ENCODE peak calls at places on chromosomes 4 and X, in eight cellular contexts. One of them, this sample, is unnamed.

GRCh38 chr4:64756016-64756415 is 346.8 kb upstream of the TECRL start:
- DNase-seq in mesothelial cell of epicardium: no peak
- DNase-seq in IMR-90: no peak
- DNase-seq in heart left ventricle: no peak
- DNase-seq in cardiac muscle cell: no peak
- DNase-seq in kidney: no peak
- DNase-seq in GM23338: no peak
- DNase-seq in cardiac fibroblast: no peak
- DNase-seq in this sample: no peak

GRCh38 chr4:98908703-98909262 is 20.1 kb downstream of the EIF4E start:
- DNase-seq in kidney: no peak
- DNase-seq in GM23338: no peak
- DNase-seq in cardiac fibroblast: no peak
- DNase-seq in heart left ventricle: no peak
- DNase-seq in mesothelial cell of epicardium: no peak
- DNase-seq in IMR-90: no peak
- DNase-seq in cardiac muscle cell: no peak
- DNase-seq in this sample: no peak

GRCh38 chr4:143700420-143701352 is at the start of gene FREM3:
- DNase-seq in GM23338: peak; percentile 72
- DNase-seq in kidney: peak; percentile 64
- DNase-seq in cardiac fibroblast: no peak
- DNase-seq in cardiac muscle cell: peak; percentile 26
- DNase-seq in mesothelial cell of epicardium: peak; percentile 20
- DNase-seq in heart left ventricle: no peak
- DNase-seq in IMR-90: no peak
- DNase-seq in this sample: peak; percentile 9

GRCh38 chr4:7698586-7698985 is 241.1 kb downstream of the AFAP1 start:
- DNase-seq in IMR-90: peak; percentile 11
- DNase-seq in mesothelial cell of epicardium: no peak
- DNase-seq in heart left ventricle: no peak
- DNase-seq in GM23338: peak; percentile 33
- DNase-seq in cardiac fibroblast: peak; percentile 8
- DNase-seq in cardiac muscle cell: no peak
- DNase-seq in kidney: no peak
- DNase-seq in this sample: no peak

GRCh38 chr4:189200346-189200745 is 740.3 kb upstream of the FRG1 start:
- DNase-seq in IMR-90: no peak
- DNase-seq in cardiac muscle cell: no peak
- DNase-seq in kidney: no peak
- DNase-seq in mesothelial cell of epicardium: no peak
- DNase-seq in heart left ventricle: no peak
- DNase-seq in GM23338: no peak
- DNase-seq in cardiac fibroblast: no peak
- DNase-seq in this sample: no peak

GRCh38 chr4:9832640-9833039 is 51.2 kb downstream of the DRD5 start:
- DNase-seq in cardiac fibroblast: no peak
- DNase-seq in heart left ventricle: no peak
- DNase-seq in IMR-90: no peak
- DNase-seq in kidney: no peak
- DNase-seq in GM23338: no peak
- DNase-seq in cardiac muscle cell: peak; percentile 37
- DNase-seq in mesothelial cell of epicardium: no peak
- DNase-seq in this sample: no peak

GRCh38 chr4:24771241-24771640 is 24.1 kb upstream of the SOD3 start:
- DNase-seq in GM23338: no peak
- DNase-seq in mesothelial cell of epicardium: no peak
- DNase-seq in IMR-90: no peak
- DNase-seq in cardiac muscle cell: no peak
- DNase-seq in cardiac fibroblast: no peak
- DNase-seq in heart left ventricle: no peak
- DNase-seq in kidney: no peak
- DNase-seq in this sample: no peak

GRCh38 chrX:23515028-23515427 is 152.3 kb upstream of the PRDX4 start:
- DNase-seq in kidney: no peak
- DNase-seq in mesothelial cell of epicardium: no peak
- DNase-seq in cardiac muscle cell: no peak
- DNase-seq in IMR-90: no peak
- DNase-seq in GM23338: no peak
- DNase-seq in cardiac fibroblast: no peak
- DNase-seq in heart left ventricle: no peak
- DNase-seq in this sample: no peak

GRCh38 chrX:106899841-106900240 is 3.3 kb downstream of the RIPPLY1 start:
- DNase-seq in cardiac fibroblast: no peak
- DNase-seq in GM23338: no peak
- DNase-seq in kidney: no peak
- DNase-seq in heart left ventricle: no peak
- DNase-seq in cardiac muscle cell: no peak
- DNase-seq in mesothelial cell of epicardium: no peak
- DNase-seq in IMR-90: no peak
- DNase-seq in this sample: no peak

GRCh38 chrX:106897259-106897658 is 5.9 kb downstream of the RIPPLY1 start:
- DNase-seq in mesothelial cell of epicardium: no peak
- DNase-seq in kidney: no peak
- DNase-seq in cardiac fibroblast: peak; percentile 40
- DNase-seq in GM23338: no peak
- DNase-seq in IMR-90: peak; percentile 63
- DNase-seq in cardiac muscle cell: no peak
- DNase-seq in heart left ventricle: no peak
- DNase-seq in this sample: no peak

GRCh38 chrX:106899276-106899675 is 3.9 kb downstream of the RIPPLY1 start:
- DNase-seq in mesothelial cell of epicardium: no peak
- DNase-seq in cardiac muscle cell: no peak
- DNase-seq in GM23338: no peak
- DNase-seq in IMR-90: no peak
- DNase-seq in cardiac fibroblast: no peak
- DNase-seq in kidney: no peak
- DNase-seq in heart left ventricle: no peak
- DNase-seq in this sample: no peak

GRCh38 chrX:106901341-106901740 is 1.8 kb downstream of the RIPPLY1 start:
- DNase-seq in cardiac muscle cell: no peak
- DNase-seq in IMR-90: no peak
- DNase-seq in kidney: no peak
- DNase-seq in heart left ventricle: no peak
- DNase-seq in GM23338: no peak
- DNase-seq in mesothelial cell of epicardium: no peak
- DNase-seq in cardiac fibroblast: no peak
- DNase-seq in this sample: no peak

GRCh38 chrX:106898462-106898861 is 4.7 kb downstream of the RIPPLY1 start:
- DNase-seq in kidney: no peak
- DNase-seq in mesothelial cell of epicardium: no peak
- DNase-seq in cardiac muscle cell: peak; percentile 82
- DNase-seq in cardiac fibroblast: peak; percentile 74
- DNase-seq in IMR-90: peak; percentile 53
- DNase-seq in GM23338: peak; percentile 67
- DNase-seq in heart left ventricle: no peak
- DNase-seq in this sample: no peak
- TF ChIP-seq CTCF in kidney: peak; percentile 27
- TF ChIP-seq CTCF in mesothelial cell of epicardium: no peak
- TF ChIP-seq CTCF in cardiac muscle cell: peak; percentile 40
- TF ChIP-seq CTCF in cardiac fibroblast: peak; percentile 32
- TF ChIP-seq CTCF in IMR-90: peak; percentile 55
- TF ChIP-seq CTCF in GM23338: peak; percentile 70
- TF ChIP-seq CTCF in heart left ventricle: peak; percentile 41
- TF ChIP-seq CTCF in this sample: peak; percentile 53

GRCh38 chrX:675279-675886 is 44.8 kb downstream of the SHOX start:
- DNase-seq in mesothelial cell of epicardium: no peak
- DNase-seq in GM23338: peak; percentile 31
- DNase-seq in cardiac muscle cell: no peak
- DNase-seq in heart left ventricle: no peak
- DNase-seq in kidney: no peak
- DNase-seq in IMR-90: no peak
- DNase-seq in cardiac fibroblast: no peak
- DNase-seq in this sample: no peak
- TF ChIP-seq CTCF in mesothelial cell of epicardium: no peak
- TF ChIP-seq CTCF in GM23338: no peak
- TF ChIP-seq CTCF in cardiac muscle cell: no peak
- TF ChIP-seq CTCF in heart left ventricle: no peak
- TF ChIP-seq CTCF in kidney: no peak
- TF ChIP-seq CTCF in IMR-90: no peak
- TF ChIP-seq CTCF in cardiac fibroblast: no peak
- TF ChIP-seq CTCF in this sample: no peak

GRCh38 chr4:118034061-118034785 is at the start of gene NDST3:
- DNase-seq in heart left ventricle: no peak
- DNase-seq in cardiac fibroblast: peak; percentile 45
- DNase-seq in GM23338: peak; percentile 83
- DNase-seq in kidney: peak; percentile 64
- DNase-seq in cardiac muscle cell: peak; percentile 87
- DNase-seq in mesothelial cell of epicardium: peak; percentile 40
- DNase-seq in IMR-90: peak; percentile 31
- DNase-seq in this sample: peak; percentile 64
- TF ChIP-seq CTCF in heart left ventricle: no peak
- TF ChIP-seq CTCF in cardiac fibroblast: peak; percentile 25
- TF ChIP-seq CTCF in GM23338: peak; percentile 93
- TF ChIP-seq CTCF in kidney: peak; percentile 42
- TF ChIP-seq CTCF in cardiac muscle cell: peak; percentile 23
- TF ChIP-seq CTCF in mesothelial cell of epicardium: no peak
- TF ChIP-seq CTCF in IMR-90: peak; percentile 29
- TF ChIP-seq CTCF in this sample: peak; percentile 75

DNA sequence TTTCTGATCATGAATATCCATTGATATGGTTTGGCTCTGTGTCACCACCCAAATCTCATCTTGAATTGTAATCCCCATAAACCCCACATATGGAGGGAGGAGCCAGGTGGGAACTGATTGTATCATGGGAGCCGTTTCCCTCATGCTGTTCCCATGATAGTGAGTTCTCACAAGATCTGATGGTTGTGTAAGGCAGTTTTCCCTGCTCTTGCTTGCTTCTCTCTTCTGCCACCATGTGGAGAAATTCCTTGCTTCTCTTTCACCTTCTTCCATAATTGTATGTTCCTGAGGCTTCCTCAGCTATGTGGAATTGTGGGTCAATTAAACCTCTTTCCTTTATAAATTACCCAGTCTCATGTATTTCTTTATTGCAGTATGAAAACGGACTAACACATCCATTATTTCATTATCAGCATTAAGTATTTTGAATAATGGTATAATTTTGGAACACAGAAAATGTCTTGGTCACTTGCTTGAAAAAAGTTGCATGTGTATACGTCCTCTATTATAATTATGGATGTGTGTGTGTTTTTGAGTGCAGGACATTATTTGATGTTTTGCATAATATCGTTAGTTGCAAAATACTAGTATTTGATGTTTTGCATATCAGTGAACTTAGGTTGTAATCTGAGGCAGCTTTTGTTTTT is 334.6 kb downstream of the PCDH10 start:
- DNase-seq in mesothelial cell of epicardium: no peak
- DNase-seq in heart left ventricle: no peak
- DNase-seq in cardiac fibroblast: peak; percentile 61
- DNase-seq in kidney: no peak
- DNase-seq in GM23338: peak; percentile 65
- DNase-seq in IMR-90: peak; percentile 33
- DNase-seq in cardiac muscle cell: peak; percentile 31
- DNase-seq in this sample: no peak
- TF ChIP-seq CTCF in mesothelial cell of epicardium: no peak
- TF ChIP-seq CTCF in heart left ventricle: peak; percentile 16
- TF ChIP-seq CTCF in cardiac fibroblast: peak; percentile 27
- TF ChIP-seq CTCF in kidney: peak; percentile 29
- TF ChIP-seq CTCF in GM23338: peak; percentile 83
- TF ChIP-seq CTCF in IMR-90: peak; percentile 31
- TF ChIP-seq CTCF in cardiac muscle cell: peak; percentile 58
- TF ChIP-seq CTCF in this sample: peak; percentile 64

DNA sequence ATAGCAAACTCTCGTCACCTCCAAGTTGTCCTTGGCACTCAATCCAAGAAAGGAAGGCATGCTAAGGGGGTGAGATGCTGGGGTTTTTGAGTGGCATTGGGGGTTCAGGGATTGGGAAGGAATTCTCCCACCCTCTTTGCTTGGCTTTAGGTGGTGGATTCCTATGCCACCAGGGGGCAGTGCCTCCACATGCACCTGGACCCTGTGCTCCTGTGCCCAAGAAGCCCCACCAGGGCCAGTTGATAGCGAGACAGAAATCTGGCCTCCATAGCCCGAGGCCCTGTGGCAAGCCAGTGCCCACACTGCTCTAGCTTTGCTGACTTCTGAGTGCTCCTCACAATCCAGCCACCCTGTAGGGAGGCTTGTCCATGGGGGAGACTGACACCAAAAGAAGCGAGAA is 2.0 kb upstream of the FATE1 start:
- DNase-seq in heart left ventricle: no peak
- DNase-seq in kidney: no peak
- DNase-seq in cardiac muscle cell: peak; percentile 20
- DNase-seq in mesothelial cell of epicardium: no peak
- DNase-seq in GM23338: peak; percentile 62
- DNase-seq in cardiac fibroblast: peak; percentile 13
- DNase-seq in IMR-90: no peak
- DNase-seq in this sample: peak; percentile 20
- TF ChIP-seq CTCF in heart left ventricle: peak; percentile 56
- TF ChIP-seq CTCF in kidney: no peak
- TF ChIP-seq CTCF in cardiac muscle cell: peak; percentile 33
- TF ChIP-seq CTCF in mesothelial cell of epicardium: peak; percentile 42
- TF ChIP-seq CTCF in GM23338: peak; percentile 79
- TF ChIP-seq CTCF in cardiac fibroblast: peak; percentile 28
- TF ChIP-seq CTCF in IMR-90: peak; percentile 25
- TF ChIP-seq CTCF in this sample: peak; percentile 52

GRCh38 chr4:110963621-110964020 is 340.7 kb upstream of the PITX2 start:
- DNase-seq in mesothelial cell of epicardium: no peak
- DNase-seq in heart left ventricle: no peak
- DNase-seq in cardiac fibroblast: no peak
- DNase-seq in IMR-90: no peak
- DNase-seq in cardiac muscle cell: no peak
- DNase-seq in kidney: no peak
- DNase-seq in GM23338: no peak
- DNase-seq in this sample: no peak

GRCh38 chr4:110953898-110954297 is 331.0 kb upstream of the PITX2 start:
- DNase-seq in GM23338: no peak
- DNase-seq in cardiac muscle cell: no peak
- DNase-seq in mesothelial cell of epicardium: no peak
- DNase-seq in cardiac fibroblast: no peak
- DNase-seq in IMR-90: no peak
- DNase-seq in kidney: no peak
- DNase-seq in heart left ventricle: no peak
- DNase-seq in this sample: no peak

GRCh38 chr4:110955748-110956147 is 332.9 kb upstream of the PITX2 start:
- DNase-seq in GM23338: no peak
- DNase-seq in IMR-90: no peak
- DNase-seq in cardiac muscle cell: no peak
- DNase-seq in kidney: no peak
- DNase-seq in cardiac fibroblast: no peak
- DNase-seq in mesothelial cell of epicardium: no peak
- DNase-seq in heart left ventricle: no peak
- DNase-seq in this sample: no peak

GRCh38 chr4:110962616-110963015 is 339.7 kb upstream of the PITX2 start:
- DNase-seq in cardiac fibroblast: no peak
- DNase-seq in mesothelial cell of epicardium: no peak
- DNase-seq in kidney: no peak
- DNase-seq in cardiac muscle cell: no peak
- DNase-seq in GM23338: no peak
- DNase-seq in IMR-90: no peak
- DNase-seq in heart left ventricle: no peak
- DNase-seq in this sample: no peak

DNA sequence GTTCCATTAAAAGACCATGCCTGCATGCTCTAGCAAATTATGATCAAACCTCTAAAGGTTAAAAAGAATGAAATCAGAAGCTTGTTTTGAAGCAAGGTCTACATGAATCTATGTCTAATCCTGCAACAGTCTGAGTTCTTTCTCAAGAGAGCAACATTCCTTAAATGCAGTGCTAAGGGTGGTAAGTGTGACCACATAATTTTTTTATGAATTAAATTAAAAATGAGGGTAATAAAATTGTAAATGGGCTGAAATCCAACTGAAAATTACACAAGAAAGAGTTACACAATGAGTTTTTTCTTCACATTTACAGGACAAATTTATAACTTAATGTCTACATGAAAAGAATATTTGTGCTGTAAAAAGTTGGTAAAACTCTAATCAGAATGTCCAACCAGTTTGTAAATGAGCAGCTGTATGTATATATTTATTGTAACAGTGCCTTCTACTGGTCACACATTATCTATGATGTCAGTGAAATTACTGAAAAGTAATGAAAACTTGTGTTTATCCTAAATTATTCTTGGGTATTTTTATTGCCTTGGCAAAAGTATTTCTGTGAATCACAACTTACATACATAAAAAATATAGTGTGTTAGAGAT is 336.3 kb upstream of the PITX2 start:
- DNase-seq in kidney: no peak
- DNase-seq in cardiac muscle cell: no peak
- DNase-seq in IMR-90: peak; percentile 30
- DNase-seq in heart left ventricle: no peak
- DNase-seq in cardiac fibroblast: peak; percentile 27
- DNase-seq in GM23338: no peak
- DNase-seq in mesothelial cell of epicardium: no peak
- DNase-seq in this sample: no peak
- TF ChIP-seq CTCF in kidney: no peak
- TF ChIP-seq CTCF in cardiac muscle cell: peak; percentile 39
- TF ChIP-seq CTCF in IMR-90: peak; percentile 50
- TF ChIP-seq CTCF in heart left ventricle: peak; percentile 19
- TF ChIP-seq CTCF in cardiac fibroblast: peak; percentile 16
- TF ChIP-seq CTCF in GM23338: no peak
- TF ChIP-seq CTCF in mesothelial cell of epicardium: peak; percentile 44
- TF ChIP-seq CTCF in this sample: peak; percentile 64